ENCODE peak calls at places on chromosome X, in nine cellular contexts. P is stimulated activated CD4-positive, alpha-beta T cell treated with anti-CD3 and anti-CD28 coated beads, Interleukin-4, amount 100 ng/mL, for 48 hours; V is lower lobe of right lung; R is activated naive CD4-positive, alpha-beta T cell treated with anti-CD3 and anti-CD28 coated beads, Interleukin-2, amount 10 ng/mL, durations not matched to agents 7 days and 5 days; G is naive thymus-derived CD8-positive, alpha-beta T cell; F is GM23248; A is ELR; Q is MCF 10A; X is HFFc6. J is an unnamed sample.

GRCh38 chrX:1511150-1511549 is 25.8 kb downstream of the P2RY8 start:
- DNase-seq in P (no peak), V (no peak), R (no peak), G (no peak), F (no peak), A (no peak), Q (no peak), X (no peak), J (no peak)

GRCh38 chrX:9562851-9563250 is 98.0 kb downstream of the TBL1X start:
- DNase-seq in P (no peak), V (no peak), R (no peak), G (no peak), F (peak; percentile 84), A (peak; percentile 88), Q (peak; percentile 62), X (peak; percentile 82), J (peak; percentile 97)

GRCh38 chrX:96480081-96480480 is 204.6 kb upstream of the DIAPH2 start:
- DNase-seq in P (no peak), V (no peak), R (no peak), G (no peak), F (peak; percentile 61), A (peak; percentile 74), Q (peak; percentile 5), X (peak; percentile 67), J (peak; percentile 33)

GRCh38 chrX:45602151-45602550 is 401.5 kb upstream of the DIPK2B start:
- DNase-seq in P (no peak), V (no peak), R (no peak), G (no peak), F (peak; percentile 20), A (no peak), Q (no peak), X (peak; percentile 26), J (no peak)

GRCh38 chrX:72026341-72027023 is 105.2 kb downstream of the RTL5 start:
- DNase-seq in P (no peak), V (no peak), R (no peak), G (no peak), F (peak; percentile 60), A (no peak), Q (no peak), X (no peak), J (peak; percentile 24)

GRCh38 chrX:7334253-7334935 is 186.4 kb upstream of the PUDP start:
- DNase-seq in P (no peak), V (no peak), R (no peak), G (no peak), F (peak; percentile 72), A (peak; percentile 85), Q (peak; percentile 54), X (peak; percentile 73), J (peak; percentile 80)

GRCh38 chrX:9775930-9776329 is 10.3 kb upstream of the GPR143 start:
- DNase-seq in P (no peak), V (no peak), R (no peak), G (no peak), F (no peak), A (no peak), Q (no peak), X (no peak), J (peak; percentile 85)

GRCh38 chrX:39827959-39828358 is 269.8 kb downstream of the BCOR start:
- DNase-seq in P (no peak), V (no peak), R (no peak), G (no peak), F (no peak), A (no peak), Q (no peak), X (no peak), J (no peak)

GRCh38 chrX:13808865-13809264 is 8.0 kb downstream of the GPM6B start:
- DNase-seq in P (no peak), V (no peak), R (no peak), G (no peak), F (no peak), A (no peak), Q (no peak), X (no peak), J (no peak)

GRCh38 chrX:130793966-130794365 is 109.0 kb downstream of the ENOX2 start:
- DNase-seq in P (no peak), V (no peak), R (no peak), G (no peak), F (no peak), A (no peak), Q (peak; percentile 27), X (no peak), J (peak; percentile 68)

GRCh38 chrX:155632424-155633100 is 19.8 kb upstream of the TMLHE start:
- DNase-seq in P (no peak), V (no peak), R (peak; percentile 21), G (no peak), F (peak; percentile 4), A (peak; percentile 28), Q (peak; percentile 26), X (no peak), J (peak; percentile 82)

GRCh38 chrX:139120760-139121159 is 409.2 kb upstream of the FGF13 start:
- DNase-seq in P (no peak), V (no peak), R (no peak), G (no peak), F (peak; percentile 43), A (peak; percentile 68), Q (peak; percentile 14), X (no peak), J (peak; percentile 98)

GRCh38 chrX:139538907-139539593 is 8.5 kb downstream of the F9 start:
- DNase-seq in P (no peak), V (no peak), R (no peak), G (no peak), F (no peak), A (no peak), Q (no peak), X (no peak), J (no peak)

GRCh38 chrX:16592194-16592770 is 57.7 kb upstream of the S100G start:
- DNase-seq in P (no peak), V (no peak), R (no peak), G (no peak), F (no peak), A (no peak), Q (no peak), X (no peak), J (no peak)

GRCh38 chrX:69505772-69506616 is 1.9 kb downstream of the NALF2 start:
- DNase-seq in P (no peak), V (no peak), R (no peak), G (no peak), F (no peak), A (no peak), Q (no peak), X (no peak), J (no peak)

GRCh38 chrX:123308663-123309062 is 124.6 kb downstream of the GRIA3 start:
- DNase-seq in P (no peak), V (no peak), R (no peak), G (no peak), F (no peak), A (no peak), Q (no peak), X (no peak), J (no peak)

GRCh38 chrX:21524008-21524407 is 134.1 kb downstream of the KLHL34 start:
- DNase-seq in P (no peak), V (no peak), R (no peak), G (no peak), F (peak; percentile 36), A (peak; percentile 13), Q (no peak), X (no peak), J (no peak)

GRCh38 chrX:40109288-40110008 is 11.7 kb upstream of the BCOR start:
- DNase-seq in P (no peak), V (peak; percentile 73), R (peak; percentile 53), G (no peak), F (peak; percentile 79), A (peak; percentile 71), Q (peak; percentile 56), X (no peak), J (peak; percentile 72)

GRCh38 chrX:63428348-63428747 is 77.2 kb upstream of the SPIN4 start:
- DNase-seq in P (no peak), V (no peak), R (no peak), G (no peak), F (peak; percentile 0), A (no peak), Q (peak; percentile 72), X (no peak), J (no peak)

GRCh38 chrX:74422576-74423288 is 1.4 kb downstream of the SLC16A2 start:
- DNase-seq in P (peak; percentile 2), V (peak; percentile 52), R (no peak), G (no peak), F (peak; percentile 80), A (peak; percentile 70), Q (peak; percentile 43), X (peak; percentile 59), J (peak; percentile 78)

GRCh38 chrX:13260598-13260997 is 59.3 kb downstream of the ATXN3L start:
- DNase-seq in P (no peak), V (no peak), R (no peak), G (no peak), F (no peak), A (no peak), Q (no peak), X (no peak), J (no peak)